ENCODE peak calls at places on chromosome 1, in nine cellular contexts. L is epithelial cell of esophagus, G is upper lobe of right lung, P is DND-41, X is HFF-Myc, Q is left ventricle myocardium inferior, U is cardiac fibroblast, V is AG10803, D is cardiac muscle cell. Y is an unnamed sample.

GRCh38 chr1:71054281-71054731 is 6.7 kb upstream of the PTGER3 start:
- DNase-seq in L (no peak), G (no peak), P (peak), X (no peak), Q (no peak), U (no peak), V (no peak), D (no peak), Y (no peak)

GRCh38 chr1:59609245-59609644 is 205.5 kb upstream of the HOOK1 start:
- DNase-seq in L (no peak), G (no peak), P (no peak), X (no peak), Q (no peak), U (no peak), V (no peak), D (no peak), Y (no peak)

GRCh38 chr1:162471290-162471853 is 26.2 kb upstream of the UHMK1 start:
- DNase-seq in L (no peak), G (no peak), P (no peak), X (no peak), Q (no peak), U (no peak), V (no peak), D (no peak), Y (no peak)

GRCh38 chr1:15714438-15715136 is 21.5 kb upstream of the SLC25A34 start:
- DNase-seq in L (no peak), G (no peak), P (no peak), X (no peak), Q (no peak), U (peak), V (peak), D (peak), Y (peak)

GRCh38 chr1:12627308-12627707 is 9.3 kb upstream of the DHRS3 start:
- DNase-seq in L (no peak), G (no peak), P (no peak), X (no peak), Q (no peak), U (no peak), V (no peak), D (no peak), Y (no peak)

GRCh38 chr1:47679301-47679751 is 241.5 kb downstream of the FOXD2 start:
- DNase-seq in L (no peak), G (no peak), P (no peak), X (no peak), Q (no peak), U (peak), V (no peak), D (peak), Y (no peak)

GRCh38 chr1:220962031-220962751 is 82.9 kb downstream of the HLX start:
- DNase-seq in L (peak), G (no peak), P (no peak), X (peak), Q (no peak), U (peak), V (peak), D (peak), Y (peak)

GRCh38 chr1:165915480-165916395 is 88.3 kb downstream of the UCK2 start:
- DNase-seq in L (no peak), G (no peak), P (no peak), X (no peak), Q (no peak), U (no peak), V (no peak), D (no peak), Y (no peak)

GRCh38 chr1:16076003-16076870 is 2.8 kb upstream of the FAM131C start:
- DNase-seq in L (peak), G (no peak), P (no peak), X (peak), Q (no peak), U (peak), V (peak), D (peak), Y (peak)

GRCh38 chr1:145935708-145936107 is 8.4 kb upstream of the RBM8A start:
- DNase-seq in L (no peak), G (no peak), P (no peak), X (no peak), Q (no peak), U (no peak), V (no peak), D (no peak), Y (no peak)

GRCh38 chr1:55706397-55706796 is 491.2 kb upstream of the USP24 start:
- DNase-seq in L (no peak), G (no peak), P (no peak), X (no peak), Q (no peak), U (no peak), V (no peak), D (no peak), Y (no peak)

GRCh38 chr1:114353233-114353632 is 157.8 kb downstream of the TRIM33 start:
- DNase-seq in L (peak), G (peak), P (peak), X (peak), Q (peak), U (peak), V (peak), D (peak), Y (peak)

GRCh38 chr1:115922806-115923205 is 53.5 kb upstream of the SLC22A15 start:
- DNase-seq in L (no peak), G (no peak), P (no peak), X (no peak), Q (no peak), U (no peak), V (no peak), D (no peak), Y (no peak)

GRCh38 chr1:62716397-62716796 is 28.2 kb upstream of the DOCK7 start:
- DNase-seq in L (peak), G (no peak), P (no peak), X (no peak), Q (no peak), U (no peak), V (no peak), D (no peak), Y (no peak)

GRCh38 chr1:223455470-223455869 is 62.3 kb downstream of the CCDC185 start:
- DNase-seq in L (no peak), G (no peak), P (no peak), X (no peak), Q (no peak), U (no peak), V (no peak), D (no peak), Y (no peak)

GRCh38 chr1:59128239-59128736 is 168.6 kb upstream of the FGGY start:
- DNase-seq in L (peak), G (no peak), P (no peak), X (no peak), Q (no peak), U (peak), V (no peak), D (peak), Y (no peak)

GRCh38 chr1:162016616-162017015 is 7.1 kb downstream of the OLFML2B start:
- DNase-seq in L (peak), G (no peak), P (no peak), X (no peak), Q (no peak), U (no peak), V (no peak), D (no peak), Y (no peak)

GRCh38 chr1:25703671-25704637 is 87.4 kb downstream of the MAN1C1 start:
- DNase-seq in L (no peak), G (no peak), P (peak), X (no peak), Q (peak), U (no peak), V (no peak), D (no peak), Y (no peak)

GRCh38 chr1:6209661-6210605 is 4.0 kb downstream of the RNF207 start:
- DNase-seq in L (no peak), G (no peak), P (peak), X (no peak), Q (no peak), U (no peak), V (no peak), D (no peak), Y (no peak)

GRCh38 chr1:150161747-150162581 is 12.2 kb downstream of the PLEKHO1 start:
- DNase-seq in L (peak), G (no peak), P (peak), X (no peak), Q (no peak), U (peak), V (no peak), D (peak), Y (no peak)
- H3K4me3 ChIP-seq in L (no peak), G (no peak), P (no peak), X (no peak), Q (peak), U (peak), V (peak), D (peak), Y (no peak)

GRCh38 chr1:229887043-229887822 is 179.8 kb upstream of the GALNT2 start:
- DNase-seq in L (peak), G (no peak), P (peak), X (no peak), Q (no peak), U (no peak), V (no peak), D (no peak), Y (no peak)
- TF ChIP-seq CTCF in L (no peak), G (no peak), P (no peak), X (no peak), Q (no peak), U (no peak), V (no peak), D (no peak), Y (no peak)

GRCh38 chr1:23693599-23693998 is 2.0 kb downstream of the RPL11 start:
- DNase-seq in L (no peak), G (no peak), P (no peak), X (no peak), Q (no peak), U (no peak), V (no peak), D (no peak), Y (no peak)
- H3K4me3 ChIP-seq in L (peak), G (peak), P (peak), X (peak), Q (peak), U (peak), V (peak), D (no peak), Y (peak)

GRCh38 chr1:57951390-57951789 is 527.5 kb upstream of the DAB1 start:
- DNase-seq in L (no peak), G (no peak), P (no peak), X (no peak), Q (no peak), U (no peak), V (no peak), D (no peak), Y (no peak)

GRCh38 chr1:57947471-57947870 is 523.6 kb upstream of the DAB1 start:
- DNase-seq in L (peak), G (no peak), P (no peak), X (no peak), Q (no peak), U (no peak), V (no peak), D (no peak), Y (no peak)

GRCh38 chr1:57945045-57945444 is 521.2 kb upstream of the DAB1 start:
- DNase-seq in L (no peak), G (no peak), P (no peak), X (no peak), Q (no peak), U (no peak), V (no peak), D (no peak), Y (no peak)

DNA sequence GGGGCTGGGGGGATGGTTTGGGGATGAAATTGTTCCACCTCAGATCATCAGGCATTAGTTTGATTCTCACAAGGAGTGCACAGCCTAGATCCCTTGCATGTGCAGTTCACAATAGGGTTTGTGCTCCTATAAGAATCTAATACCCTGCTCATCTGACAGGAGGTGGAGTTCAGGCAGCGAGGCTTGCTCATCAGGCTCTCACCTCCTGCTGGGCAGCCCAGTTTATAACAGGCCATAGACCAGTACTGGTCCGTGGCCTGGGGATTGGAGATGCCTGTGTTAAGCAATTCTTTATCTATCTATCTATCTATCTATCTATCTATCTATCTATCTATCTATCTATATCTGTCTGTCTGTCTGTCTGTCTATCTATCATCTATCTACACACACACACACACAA is 525.3 kb upstream of the DAB1 start:
- DNase-seq in L (peak), G (no peak), P (no peak), X (no peak), Q (no peak), U (no peak), V (no peak), D (no peak), Y (no peak)
- TF ChIP-seq CTCF in L (no peak), G (no peak), P (no peak), X (no peak), Q (no peak), U (no peak), V (no peak), D (no peak), Y (no peak)

DNA sequence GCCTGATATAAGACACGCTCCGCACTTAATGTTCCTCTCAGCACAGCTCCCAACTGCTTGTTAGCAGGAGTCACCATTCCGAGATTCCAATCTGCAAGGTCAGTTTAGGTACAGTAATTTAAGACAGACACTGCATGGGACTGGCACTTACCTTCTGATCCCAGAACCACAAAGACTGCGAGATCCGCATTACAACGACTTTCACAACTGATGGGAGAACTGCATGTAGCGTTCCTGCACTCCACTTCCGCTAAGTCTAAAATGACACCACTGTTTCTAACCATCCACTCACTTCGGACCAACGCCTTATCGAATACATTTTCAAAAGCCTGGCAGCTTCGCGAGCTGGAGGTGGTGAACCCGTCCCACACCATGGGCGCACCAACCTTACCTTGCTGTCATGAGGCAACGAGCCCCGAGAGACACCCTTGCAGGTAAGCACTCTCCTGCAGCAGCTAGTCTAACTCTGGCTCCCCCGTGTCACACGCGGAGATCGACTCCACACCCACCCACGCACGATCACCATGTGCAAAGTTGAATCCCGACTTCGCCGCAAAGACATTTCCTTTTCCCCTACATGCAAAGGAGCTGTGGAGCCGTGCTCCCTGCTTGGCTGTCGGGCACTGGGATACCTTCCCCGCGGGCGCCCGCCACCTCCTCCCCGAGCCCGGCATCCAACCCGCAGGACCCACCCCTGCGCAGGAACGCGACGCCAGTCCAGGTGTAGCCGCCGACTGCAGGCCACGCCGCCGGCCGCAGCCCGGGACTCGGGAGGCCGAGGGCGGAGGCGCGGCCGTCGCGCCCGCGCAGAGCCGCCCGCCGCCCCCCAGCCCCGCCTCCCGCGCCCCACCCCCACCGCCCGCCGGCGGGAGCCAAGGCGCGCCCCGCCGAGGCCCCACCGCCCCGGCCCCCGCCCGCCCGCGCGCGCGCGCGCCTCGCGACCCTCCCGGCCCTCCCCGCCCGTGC is 733 bp downstream of the TAF5L start:
- DNase-seq in L (peak), G (peak), P (peak), X (peak), Q (peak), U (peak), V (peak), D (peak), Y (peak)
- H3K4me3 ChIP-seq in L (peak), G (peak), P (peak), X (peak), Q (peak), U (peak), V (peak), D (peak), Y (peak)

GRCh38 chr1:102796429-102796828 is 311.9 kb downstream of the COL11A1 start:
- DNase-seq in L (no peak), G (no peak), P (no peak), X (no peak), Q (no peak), U (no peak), V (no peak), D (no peak), Y (no peak)

DNA sequence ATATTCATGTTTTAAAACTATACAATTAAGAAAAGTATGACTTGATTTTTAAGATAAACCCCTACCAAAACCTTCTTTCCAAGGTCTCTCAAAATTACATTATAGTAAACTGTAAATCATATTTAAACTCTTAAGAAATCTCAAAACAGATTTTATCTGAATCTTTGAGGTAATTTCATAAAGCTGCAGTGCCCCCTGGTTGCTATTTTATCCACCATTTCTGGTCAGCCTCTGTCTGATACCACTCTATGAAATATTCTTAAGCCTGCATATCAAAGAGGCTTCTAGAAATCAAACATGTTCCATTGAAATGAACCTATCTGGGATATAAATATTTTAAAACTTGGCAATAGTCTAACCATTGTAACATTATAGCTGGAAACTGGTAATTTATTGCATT is 317.3 kb downstream of the COL11A1 start:
- DNase-seq in L (no peak), G (no peak), P (no peak), X (no peak), Q (no peak), U (peak), V (no peak), D (peak), Y (peak)
- TF ChIP-seq CTCF in L (no peak), G (no peak), P (peak), X (peak), Q (no peak), U (peak), V (no peak), D (peak), Y (no peak)

GRCh38 chr1:3540876-3541275 is 70.4 kb downstream of the MEGF6 start:
- DNase-seq in L (no peak), G (no peak), P (no peak), X (no peak), Q (no peak), U (no peak), V (no peak), D (no peak), Y (no peak)
- H3K4me3 ChIP-seq in L (no peak), G (no peak), P (no peak), X (no peak), Q (no peak), U (no peak), V (no peak), D (no peak), Y (no peak)

DNA sequence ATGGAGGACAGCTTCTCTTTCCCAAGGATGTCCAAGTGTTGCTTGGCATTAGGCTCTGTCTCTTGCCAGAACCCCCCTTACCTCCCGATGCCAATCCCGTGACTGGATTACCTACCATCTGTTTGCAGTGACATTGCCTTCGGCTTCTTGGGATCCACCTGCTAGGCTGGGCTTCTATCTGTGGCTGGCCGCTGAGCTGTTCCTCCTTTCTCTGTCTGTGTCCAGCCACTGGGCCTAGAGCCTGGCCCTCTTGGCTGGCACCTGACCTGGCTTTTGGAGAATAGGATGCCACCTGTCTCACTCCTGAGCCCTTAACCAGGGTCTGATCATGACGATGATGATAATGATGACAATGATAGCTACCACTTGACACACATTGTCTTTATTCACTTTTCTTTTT is 41.6 kb upstream of the STUM start:
- DNase-seq in L (no peak), G (no peak), P (no peak), X (no peak), Q (no peak), U (no peak), V (no peak), D (no peak), Y (no peak)
- TF ChIP-seq CTCF in L (no peak), G (no peak), P (no peak), X (no peak), Q (no peak), U (no peak), V (no peak), D (no peak), Y (no peak)

Y was measured in fibroblast of villous mesenchyme.